ENCODE peak calls at places on chromosomes 13 and 19, in ten cellular contexts. W is left lung, E is NCI-H1092 treated with DMSO at 0.1 percent for 48 hours, L is SW 1271, G is lower leg skin, T is C1 segment of cervical spinal cord, S is Ammon's horn, U is cardiac muscle cell, R is cardiac fibroblast, V is GM04503. Z is an unnamed sample.
A peak's percentile ranks its signal among the peaks of the same experiment; 100 is the strongest.

GRCh38 chr19:18675779-18676178 is 7.7 kb upstream of the CRTC1 start:
- DNase-seq in W (no peak), E (peak; percentile 4), L (no peak), G (no peak), T (no peak), S (no peak), U (peak; percentile 32), R (peak; percentile 46), V (no peak), Z (no peak)

GRCh38 chr19:8505680-8506401 is 3.4 kb upstream of the PRAM1 start:
- DNase-seq in W (peak; percentile 80), E (peak; percentile 82), L (peak; percentile 75), G (peak; percentile 92), T (peak; percentile 58), S (peak; percentile 73), U (peak; percentile 74), R (peak; percentile 69), V (no peak), Z (peak; percentile 86)

GRCh38 chr19:15323496-15324235 is 8.7 kb downstream of the BRD4 start:
- DNase-seq in W (peak; percentile 40), E (no peak), L (no peak), G (peak; percentile 93), T (no peak), S (no peak), U (peak; percentile 74), R (peak; percentile 73), V (no peak), Z (peak; percentile 37)

GRCh38 chr13:97521726-97522125 is 87.8 kb downstream of the RAP2A start:
- DNase-seq in W (no peak), E (no peak), L (no peak), G (no peak), T (no peak), S (no peak), U (no peak), R (no peak), V (no peak), Z (no peak)

GRCh38 chr13:77919351-77920294 is 992 bp upstream of the EDNRB start:
- DNase-seq in W (peak; percentile 56), E (peak; percentile 56), L (no peak), G (peak; percentile 91), T (peak; percentile 26), S (peak; percentile 53), U (peak; percentile 61), R (peak; percentile 42), V (no peak), Z (peak; percentile 0)

GRCh38 chr19:45954132-45954531 is 19.5 kb downstream of the NOVA2 start:
- DNase-seq in W (no peak), E (peak; percentile 16), L (no peak), G (no peak), T (no peak), S (peak; percentile 58), U (peak; percentile 43), R (no peak), V (no peak), Z (no peak)

GRCh38 chr19:3576696-3577443 is 4.1 kb downstream of the HMG20B start:
- DNase-seq in W (no peak), E (no peak), L (no peak), G (no peak), T (no peak), S (peak; percentile 72), U (peak; percentile 85), R (peak; percentile 64), V (no peak), Z (no peak)

GRCh38 chr19:53992211-53992610 is 774 bp downstream of the CACNG6 start:
- DNase-seq in W (no peak), E (no peak), L (no peak), G (no peak), T (no peak), S (no peak), U (no peak), R (no peak), V (no peak), Z (no peak)

Z was measured in MG63.